ENCODE peak calls at places on chromosomes 13 and 19, in five cellular contexts. Z is GM03348, G is left lung, X is epithelial cell of esophagus, T is MCF 10A. D is an unnamed sample.

GRCh38 chr19:3950871-3951861 is 18.3 kb downstream of the NMRK2 start:
- DNase-seq in Z (no peak), G (peak; percentile 67), X (no peak), T (no peak), D (no peak)

GRCh38 chr13:102220681-102221228 is 181.1 kb downstream of the FGF14 start:
- DNase-seq in Z (no peak), G (no peak), X (peak; percentile 27), T (no peak), D (no peak)

GRCh38 chr13:40026174-40026585 is 370.7 kb downstream of the COG6 start:
- DNase-seq in Z (no peak), G (no peak), X (peak; percentile 21), T (peak; percentile 27), D (no peak)

GRCh38 chr13:94217370-94217769 is 262.1 kb downstream of the DCT start:
- DNase-seq in Z (peak; percentile 18), G (no peak), X (no peak), T (no peak), D (peak; percentile 79)

GRCh38 chr13:95920485-95920884 is 132.7 kb downstream of the UGGT2 start:
- DNase-seq in Z (no peak), G (no peak), X (no peak), T (no peak), D (no peak)

GRCh38 chr19:35721374-35721773 is 3.6 kb downstream of the KMT2B start:
- DNase-seq in Z (no peak), G (no peak), X (no peak), T (no peak), D (no peak)

GRCh38 chr19:13058951-13059660 is 43.6 kb downstream of the LYL1 start:
- DNase-seq in Z (no peak), G (no peak), X (no peak), T (no peak), D (no peak)

GRCh38 chr13:106471957-106472543 is 63.4 kb downstream of the EFNB2 start:
- DNase-seq in Z (peak; percentile 90), G (peak; percentile 79), X (peak; percentile 100), T (peak; percentile 94), D (peak; percentile 100)

GRCh38 chr19:48962029-48962848 is 2.9 kb upstream of the FTL start:
- DNase-seq in Z (peak; percentile 47), G (peak; percentile 95), X (peak; percentile 11), T (peak; percentile 34), D (no peak)

GRCh38 chr19:48551437-48552302 is at the start of gene SULT2B1:
- DNase-seq in Z (no peak), G (peak; percentile 84), X (peak; percentile 76), T (no peak), D (no peak)

GRCh38 chr13:112940236-112940635 is 28.8 kb upstream of the MCF2L start:
- DNase-seq in Z (no peak), G (no peak), X (no peak), T (no peak), D (no peak)

GRCh38 chr13:102877285-102877684 is 31.5 kb downstream of the ERCC5 start:
- DNase-seq in Z (no peak), G (no peak), X (peak; percentile 40), T (no peak), D (no peak)

GRCh38 chr19:47608908-47609879 is at the start of gene BICRA:
- DNase-seq in Z (peak; percentile 95), G (peak; percentile 95), X (peak; percentile 83), T (peak; percentile 83), D (peak; percentile 52)

GRCh38 chr19:45177817-45178261 is at the start of gene TRAPPC6A:
- DNase-seq in Z (peak; percentile 63), G (no peak), X (peak; percentile 97), T (peak; percentile 54), D (peak; percentile 84)

GRCh38 chr19:42246869-42247630 is 4.6 kb upstream of the GSK3A start:
- DNase-seq in Z (no peak), G (no peak), X (no peak), T (no peak), D (no peak)

GRCh38 chr19:38793186-38793585 is 4.2 kb downstream of the LGALS7B start:
- DNase-seq in Z (no peak), G (no peak), X (peak; percentile 97), T (peak; percentile 87), D (peak; percentile 98)

GRCh38 chr13:76189882-76190519 is 553.9 kb downstream of the LMO7 start:
- DNase-seq in Z (no peak), G (peak; percentile 72), X (no peak), T (no peak), D (no peak)

GRCh38 chr13:44815507-44816074 is 173.7 kb downstream of the NUFIP1 start:
- DNase-seq in Z (peak; percentile 94), G (no peak), X (peak; percentile 96), T (peak; percentile 93), D (peak; percentile 94)

GRCh38 chr13:101149735-101150380 is 266.4 kb downstream of the NALCN start:
- DNase-seq in Z (peak; percentile 67), G (no peak), X (peak; percentile 17), T (peak; percentile 40), D (no peak)

GRCh38 chr19:51339687-51340656 is 2.0 kb downstream of the VSIG10L start:
- DNase-seq in Z (peak; percentile 100), G (peak; percentile 100), X (peak; percentile 99), T (peak; percentile 98), D (peak; percentile 77)

GRCh38 chr13:79874396-79875360 is 393.7 kb downstream of the NDFIP2 start:
- DNase-seq in Z (peak; percentile 24), G (no peak), X (peak; percentile 69), T (peak; percentile 4), D (peak; percentile 87)

GRCh38 chr13:20387441-20387971 is 138.2 kb downstream of the CRYL1 start:
- DNase-seq in Z (no peak), G (no peak), X (peak; percentile 98), T (peak; percentile 13), D (peak; percentile 97)

GRCh38 chr13:66087149-66087780 is 1142.9 kb downstream of the PCDH9 start:
- DNase-seq in Z (no peak), G (no peak), X (no peak), T (no peak), D (no peak)

GRCh38 chr19:53504903-53505302 is 33.0 kb upstream of the ZNF331 start:
- DNase-seq in Z (no peak), G (no peak), X (no peak), T (no peak), D (no peak)

GRCh38 chr13:36950330-36950729 is 30.3 kb upstream of the SMAD9 start:
- DNase-seq in Z (no peak), G (no peak), X (no peak), T (no peak), D (no peak)

GRCh38 chr13:43355774-43356173 is 332.4 kb downstream of the DNAJC15 start:
- DNase-seq in Z (no peak), G (no peak), X (no peak), T (no peak), D (no peak)

GRCh38 chr19:1773173-1773572 is 19.9 kb downstream of the ONECUT3 start:
- DNase-seq in Z (no peak), G (no peak), X (peak; percentile 94), T (peak; percentile 93), D (peak; percentile 99)

GRCh38 chr19:13689050-13689449 is 75.3 kb upstream of the MRI1 start:
- DNase-seq in Z (peak; percentile 31), G (no peak), X (no peak), T (peak; percentile 36), D (no peak)

GRCh38 chr13:32878172-32878571 is 138.1 kb upstream of the KL start:
- DNase-seq in Z (no peak), G (no peak), X (peak; percentile 91), T (peak; percentile 58), D (peak; percentile 75)

GRCh38 chr19:57512845-57513244 is 13.1 kb downstream of the ZNF773 start:
- DNase-seq in Z (no peak), G (no peak), X (no peak), T (no peak), D (no peak)

GRCh38 chr13:33189470-33189869 is 96.1 kb downstream of the STARD13 start:
- DNase-seq in Z (no peak), G (no peak), X (no peak), T (no peak), D (no peak)

GRCh38 chr13:73984949-73985691 is 149.1 kb downstream of the KLF12 start:
- DNase-seq in Z (no peak), G (peak; percentile 12), X (no peak), T (no peak), D (no peak)

GRCh38 chr13:113369881-113370280 is 6.0 kb upstream of the GRTP1 start:
- DNase-seq in Z (no peak), G (no peak), X (no peak), T (no peak), D (no peak)

GRCh38 chr13:104650426-104650825 is 1584.2 kb upstream of the SLC10A2 start:
- DNase-seq in Z (no peak), G (no peak), X (peak; percentile 74), T (peak; percentile 65), D (no peak)

GRCh38 chr13:49457221-49457620 is 13.1 kb downstream of the SETDB2 start:
- DNase-seq in Z (peak; percentile 12), G (no peak), X (no peak), T (no peak), D (no peak)

GRCh38 chr19:51440052-51440451 is 18.2 kb downstream of the SIGLEC8 start:
- DNase-seq in Z (no peak), G (no peak), X (no peak), T (no peak), D (no peak)